ENCODE peak calls at places on chromosomes 5 and 9, in five cellular contexts. N, C, P, A and G are unnamed samples.

GRCh38 chr9:18606831-18607230 is 132.9 kb downstream of the ADAMTSL1 start:
- DNase-seq in N (peak), P (peak), A (peak), C (peak), G (peak)

GRCh38 chr9:133713211-133713959 is 24.8 kb downstream of the SARDH start:
- DNase-seq in C (no peak), P (no peak), N (no peak), A (no peak), G (peak)

GRCh38 chr9:105976257-105976656 is 281.9 kb downstream of the TMEM38B start:
- DNase-seq in C (no peak), A (no peak), N (no peak), P (peak), G (no peak)

GRCh38 chr9:131676431-131676972 is 63.4 kb downstream of the RAPGEF1 start:
- DNase-seq in C (no peak), A (no peak), P (no peak), N (no peak), G (no peak)

GRCh38 chr9:77453857-77454647 is 194.1 kb downstream of the GNA14 start:
- DNase-seq in N (no peak), A (no peak), C (no peak), P (no peak), G (no peak)

GRCh38 chr9:38112010-38112409 is 43.0 kb upstream of the SHB start:
- DNase-seq in P (no peak), A (no peak), N (no peak), C (no peak), G (no peak)

GRCh38 chr5:141618030-141618803 is 583 bp downstream of the DIAPH1 start:
- DNase-seq in C (peak), A (peak), N (peak), P (peak), G (peak)

GRCh38 chr9:13209498-13209897 is 70.0 kb downstream of the MPDZ start:
- DNase-seq in N (no peak), C (no peak), P (no peak), A (no peak), G (no peak)

GRCh38 chr9:98302938-98303337 is 47.5 kb upstream of the TBC1D2 start:
- DNase-seq in C (no peak), N (no peak), A (no peak), P (no peak), G (no peak)

GRCh38 chr9:17462869-17463464 is 115.9 kb upstream of the SH3GL2 start:
- DNase-seq in P (peak), A (peak), C (peak), N (peak), G (no peak)

GRCh38 chr5:38553001-38553521 is 3.4 kb downstream of the LIFR start:
- DNase-seq in P (peak), N (no peak), C (no peak), A (no peak), G (no peak)

GRCh38 chr5:79236970-79237734 is 1.2 kb downstream of the JMY start:
- DNase-seq in C (peak), A (peak), P (peak), N (peak), G (peak)

GRCh38 chr5:90170231-90170630 is 239.3 kb downstream of the CETN3 start:
- DNase-seq in A (no peak), C (no peak), N (no peak), P (no peak), G (no peak)

GRCh38 chr5:134527156-134527960 is 1.9 kb downstream of the JADE2 start:
- DNase-seq in C (peak), N (peak), P (peak), A (peak), G (peak)

GRCh38 chr5:54360089-54360488 is 49.7 kb upstream of the ARL15 start:
- DNase-seq in A (no peak), P (peak), N (peak), C (peak), G (peak)

GRCh38 chr9:133844431-133844830 is 106.3 kb upstream of the SARDH start:
- DNase-seq in P (no peak), N (no peak), A (no peak), C (no peak), G (no peak)

GRCh38 chr5:52728201-52728600 is 59.5 kb upstream of the ITGA1 start:
- DNase-seq in N (no peak), A (no peak), P (no peak), C (no peak), G (no peak)

GRCh38 chr9:72628191-72628590 is 106.8 kb downstream of the TMC1 start:
- DNase-seq in P (no peak), A (no peak), C (no peak), N (no peak), G (no peak)

GRCh38 chr5:173396311-173396993 is 68.2 kb upstream of the STC2 start:
- DNase-seq in C (peak), N (no peak), P (peak), A (no peak), G (peak)

GRCh38 chr9:32665101-32665500 is 29.6 kb upstream of the TAF1L start:
- DNase-seq in P (peak), C (no peak), A (no peak), N (peak), G (no peak)

GRCh38 chr9:34379334-34380033 is 2.8 kb upstream of the MYORG start:
- DNase-seq in A (peak), P (peak), C (peak), N (peak), G (peak)

GRCh38 chr5:143594913-143595818 is 191.7 kb upstream of the NR3C1 start:
- DNase-seq in P (no peak), N (peak), A (no peak), C (peak), G (no peak)

GRCh38 chr5:113663879-113664278 is 150.4 kb downstream of the YTHDC2 start:
- DNase-seq in C (peak), A (no peak), N (peak), P (peak), G (peak)

GRCh38 chr5:77845273-77845646 is 69.1 kb upstream of the TBCA start:
- DNase-seq in N (no peak), A (no peak), C (no peak), P (no peak), G (no peak)
- H3K4me2 ChIP-seq in N (peak), A (no peak), C (peak), P (no peak), G (no peak)

DNA sequence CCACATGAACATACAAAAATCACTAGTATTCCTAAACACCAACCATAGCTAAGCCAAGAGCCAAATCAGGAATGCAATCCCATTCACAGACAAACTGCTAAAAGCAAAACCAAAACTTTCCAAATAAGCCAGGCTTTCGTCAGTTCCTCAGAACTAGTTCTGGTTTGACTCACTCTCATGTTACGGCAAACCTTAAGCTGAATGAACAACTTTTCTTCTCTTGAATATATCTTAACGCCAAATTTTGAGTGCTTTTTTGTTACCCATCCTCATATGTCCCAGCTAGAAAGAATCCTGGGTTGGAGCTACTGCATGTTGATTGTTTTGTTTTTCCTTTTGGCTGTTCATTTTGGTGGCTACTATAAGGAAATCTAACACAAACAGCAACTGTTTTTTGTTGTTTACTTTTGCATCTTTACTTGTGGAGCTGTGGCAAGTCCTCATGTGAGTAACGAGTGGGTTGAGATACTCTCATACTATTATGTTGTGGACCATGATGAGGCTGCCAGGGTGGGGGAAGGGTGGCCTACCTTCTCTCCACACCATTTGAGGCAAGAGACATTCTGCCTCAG is at the start of gene PDCD1LG2:
- DNase-seq in P (no peak), C (peak), A (no peak), N (peak), G (no peak)
- H3K23ac ChIP-seq in P (no peak), C (no peak), A (no peak), N (peak), G (no peak)

GRCh38 chr5:155827949-155828348 is 499.0 kb upstream of the SGCD start:
- DNase-seq in C (no peak), A (no peak), P (no peak), N (no peak), G (no peak)

GRCh38 chr5:155822177-155822576 is 504.8 kb upstream of the SGCD start:
- DNase-seq in P (peak), N (no peak), A (no peak), C (no peak), G (no peak)

GRCh38 chr5:155826947-155827815 is 499.8 kb upstream of the SGCD start:
- DNase-seq in A (no peak), C (no peak), P (no peak), N (no peak), G (no peak)
- H3K4me2 ChIP-seq in A (no peak), C (no peak), P (no peak), N (no peak), G (no peak)

DNA sequence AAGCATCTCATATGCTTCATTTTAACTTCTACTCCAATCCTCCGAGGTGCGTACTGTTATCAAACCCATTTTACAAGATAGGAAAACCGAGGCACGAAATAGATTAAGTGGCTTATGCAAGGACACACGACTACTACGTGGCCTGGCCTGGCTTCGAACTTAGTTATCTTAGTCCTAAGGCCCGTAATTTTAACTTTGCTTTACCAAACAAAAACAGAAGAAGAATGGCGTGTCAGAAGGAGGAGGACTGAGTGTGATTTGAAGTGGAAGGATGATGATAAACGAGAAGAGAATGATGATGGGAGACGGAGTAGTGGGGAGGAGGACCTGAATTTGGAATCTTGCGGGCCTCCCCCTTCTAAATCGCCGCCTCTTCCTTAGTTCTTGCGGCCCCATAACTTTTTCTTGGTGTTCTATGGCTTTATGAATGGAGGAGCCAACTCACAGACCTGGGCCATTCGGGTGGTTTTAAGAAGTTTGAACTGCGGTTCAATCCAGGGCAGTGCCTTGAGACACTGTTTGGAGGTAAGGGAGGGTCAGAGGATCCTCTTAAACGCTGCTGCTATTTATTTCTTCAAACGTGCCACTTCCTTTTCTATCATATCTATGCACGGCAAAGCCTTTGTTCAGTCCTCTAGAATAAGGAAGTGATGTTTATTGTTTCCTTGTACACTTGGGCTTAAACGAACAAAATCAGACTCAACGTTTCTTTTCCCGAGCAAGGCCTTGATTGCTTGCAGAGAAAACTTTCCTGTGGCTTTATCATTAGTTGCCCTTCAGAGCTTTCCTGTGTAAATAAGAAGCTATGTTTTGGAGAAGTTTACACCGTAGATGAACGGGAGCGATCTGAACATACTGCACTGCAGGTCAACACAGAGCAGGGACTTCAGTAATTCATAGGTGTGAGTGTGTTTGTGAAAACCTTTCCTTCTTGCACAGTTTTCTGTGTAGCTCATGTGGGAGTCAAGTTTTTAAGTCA is 834 bp downstream of the CNOT8 start:
- DNase-seq in A (peak), C (peak), P (peak), N (no peak), G (no peak)
- H3K23ac ChIP-seq in A (no peak), C (no peak), P (peak), N (peak), G (no peak)

GRCh38 chr5:73448451-73449136 is at the start of gene FOXD1:
- DNase-seq in C (peak), P (peak), A (no peak), N (peak), G (peak)

GRCh38 chr5:73451218-73452130 is 2.9 kb upstream of the FOXD1 start:
- DNase-seq in N (peak), P (peak), C (peak), A (no peak), G (peak)

GRCh38 chr5:73452215-73452614 is 3.6 kb upstream of the FOXD1 start:
- DNase-seq in P (no peak), C (no peak), N (no peak), A (no peak), G (no peak)

GRCh38 chr5:73450041-73450598 is 1.5 kb upstream of the FOXD1 start:
- DNase-seq in P (no peak), N (no peak), A (no peak), C (no peak), G (no peak)

GRCh38 chr5:73450672-73451217 is 2.2 kb upstream of the FOXD1 start:
- DNase-seq in A (no peak), C (peak), N (peak), P (peak), G (peak)
- H3K4me2 ChIP-seq in A (no peak), C (peak), N (peak), P (peak), G (peak)

DNA sequence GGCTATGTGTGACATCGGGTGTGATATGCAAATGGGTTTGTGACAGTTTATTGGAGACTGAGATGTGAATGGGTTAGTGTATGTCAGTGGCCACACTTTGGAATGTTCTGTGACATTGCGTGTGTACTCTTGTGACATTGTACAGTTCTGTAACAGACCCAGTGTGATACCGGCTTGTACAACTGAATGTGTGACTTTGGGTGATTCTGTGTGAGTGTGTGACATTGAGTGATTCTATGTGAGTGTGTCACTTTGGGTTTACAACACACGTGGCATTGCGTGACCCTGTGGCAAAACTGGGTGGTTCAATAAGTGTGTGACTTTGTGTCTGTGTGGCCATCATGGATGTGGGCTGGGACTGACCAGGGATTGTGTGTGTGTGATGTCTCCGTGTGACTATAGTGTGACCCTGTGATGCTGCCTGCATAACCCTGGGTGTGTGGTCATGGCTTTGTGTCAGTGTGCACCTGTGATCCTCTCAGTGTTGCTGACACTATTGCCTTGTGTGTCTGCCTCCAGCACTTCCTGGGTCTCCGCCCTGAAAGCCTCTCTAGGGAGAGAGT is 38.3 kb downstream of the CXXC5 start:
- DNase-seq in P (no peak), A (no peak), N (no peak), C (no peak), G (no peak)
- H3K23ac ChIP-seq in P (no peak), A (no peak), N (no peak), C (peak), G (no peak)

GRCh38 chr5:14161825-14162556 is 18.8 kb downstream of the TRIO start:
- DNase-seq in A (no peak), N (no peak), C (no peak), P (no peak), G (no peak)
- H3K4me2 ChIP-seq in A (no peak), N (no peak), C (no peak), P (no peak), G (no peak)

DNA sequence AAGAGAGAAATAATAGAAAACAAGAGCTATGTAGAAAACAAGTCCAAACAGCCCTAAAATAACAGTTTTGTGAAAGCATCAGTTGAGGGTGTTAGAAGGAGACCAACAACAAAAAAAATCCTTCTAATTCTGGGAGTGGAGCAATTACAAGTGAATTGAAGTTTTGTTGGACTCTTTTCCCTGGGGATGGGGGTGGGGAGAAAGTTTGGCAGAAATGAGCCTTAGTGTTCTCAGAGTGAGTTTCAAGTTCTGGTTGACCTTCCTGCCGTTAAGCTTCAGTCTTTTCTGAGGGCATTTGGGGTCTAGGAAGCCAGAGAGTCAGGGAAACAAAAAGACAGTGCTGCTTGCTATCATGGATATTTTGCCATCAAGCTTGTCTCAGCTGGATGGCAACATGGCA is 106.3 kb upstream of the TRIM32 start:
- DNase-seq in P (no peak), C (no peak), A (no peak), N (no peak), G (no peak)
- H3K23ac ChIP-seq in P (no peak), C (no peak), A (no peak), N (no peak), G (no peak)

GRCh38 chr5:31443572-31443971 is 88.3 kb downstream of the DROSHA start:
- DNase-seq in A (no peak), P (no peak), C (no peak), N (no peak), G (no peak)

GRCh38 chr5:31449962-31450361 is 81.9 kb downstream of the DROSHA start:
- DNase-seq in C (no peak), P (no peak), A (no peak), N (no peak), G (no peak)

GRCh38 chr5:31442253-31442820 is 89.6 kb downstream of the DROSHA start:
- DNase-seq in A (no peak), P (no peak), C (peak), N (peak), G (no peak)

GRCh38 chr5:31449175-31449574 is 82.7 kb downstream of the DROSHA start:
- DNase-seq in C (no peak), N (peak), A (no peak), P (no peak), G (no peak)

DNA sequence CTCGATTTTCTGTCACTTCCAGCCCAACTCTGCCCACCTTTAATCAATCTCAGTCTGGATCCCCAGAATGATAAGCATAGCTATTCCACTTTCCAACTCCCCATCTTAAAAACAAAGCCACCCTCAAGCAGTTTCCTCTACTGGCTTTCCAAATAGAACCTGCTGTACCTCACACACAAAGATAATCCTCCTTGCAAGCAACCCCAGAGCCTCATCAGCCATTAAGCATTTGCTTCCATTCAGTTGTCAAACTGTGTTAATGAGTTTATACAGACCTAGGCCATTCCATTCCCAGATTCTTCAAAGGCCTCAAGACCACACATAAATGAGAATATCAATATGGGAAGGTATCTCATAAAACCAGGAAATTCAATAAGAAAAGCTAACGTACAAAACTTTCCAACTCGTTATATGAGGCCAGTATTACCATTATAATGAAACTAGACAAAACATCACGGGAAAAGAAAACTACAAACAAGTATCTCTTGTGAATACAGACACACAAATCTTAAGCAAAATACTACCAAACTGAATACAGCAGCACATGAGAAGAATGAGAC is 86.8 kb downstream of the DROSHA start:
- DNase-seq in A (no peak), C (no peak), N (no peak), P (no peak), G (no peak)
- H3K4me2 ChIP-seq in A (no peak), C (no peak), N (no peak), P (no peak), G (no peak)